ENCODE peak calls at places on chromosomes 6 and 20, in nine cellular contexts. I, P, Z, C, H, D, B, K and W are unnamed samples.

GRCh38 chr6:44219053-44219814 is 2.5 kb downstream of the MYMX start:
- DNase-seq in I (peak; percentile 95), P (peak; percentile 75), Z (peak; percentile 88), C (peak; percentile 70), H (no peak), D (peak; percentile 85), B (peak; percentile 91), K (peak; percentile 87), W (peak; percentile 50)

GRCh38 chr6:163459536-163459935 is 45.0 kb downstream of the QKI start:
- DNase-seq in I (no peak), P (no peak), Z (no peak), C (no peak), H (no peak), D (no peak), B (no peak), K (no peak), W (no peak)

GRCh38 chr6:42120895-42121865 is 21.2 kb downstream of the C6orf132 start:
- DNase-seq in I (no peak), P (no peak), Z (no peak), C (no peak), H (no peak), D (peak; percentile 34), B (no peak), K (no peak), W (peak; percentile 69)

GRCh38 chr20:50590348-50590664 is 80.1 kb downstream of the PTPN1 start:
- DNase-seq in I (peak; percentile 45), P (no peak), Z (no peak), C (no peak), H (no peak), D (no peak), B (no peak), K (no peak), W (no peak)

GRCh38 chr20:51570755-51571469 is 28.4 kb upstream of the NFATC2 start:
- DNase-seq in I (peak; percentile 88), P (peak; percentile 37), Z (peak; percentile 67), C (no peak), H (no peak), D (peak; percentile 15), B (no peak), K (peak; percentile 54), W (no peak)

GRCh38 chr6:48151142-48151541 is 40.1 kb upstream of the PTCHD4 start:
- DNase-seq in I (no peak), P (no peak), Z (no peak), C (no peak), H (no peak), D (no peak), B (no peak), K (no peak), W (no peak)

GRCh38 chr20:2750343-2751251 is 49.8 kb downstream of the CPXM1 start:
- DNase-seq in I (peak; percentile 72), P (peak; percentile 61), Z (no peak), C (no peak), H (no peak), D (peak; percentile 52), B (peak; percentile 71), K (peak; percentile 7), W (peak; percentile 29)

GRCh38 chr6:69232506-69233194 is 564.2 kb downstream of the LMBRD1 start:
- DNase-seq in I (peak; percentile 89), P (peak; percentile 11), Z (peak; percentile 77), C (peak; percentile 18), H (no peak), D (peak; percentile 63), B (peak; percentile 90), K (peak; percentile 15), W (peak; percentile 59)

GRCh38 chr6:28923318-28924102 is at the start of gene TRIM27:
- DNase-seq in I (peak; percentile 98), P (peak; percentile 76), Z (peak; percentile 92), C (peak; percentile 91), H (peak; percentile 82), D (peak; percentile 92), B (peak; percentile 96), K (peak; percentile 85), W (peak; percentile 91)

GRCh38 chr6:135782517-135782916 is 69.0 kb upstream of the PDE7B start:
- DNase-seq in I (no peak), P (no peak), Z (no peak), C (no peak), H (no peak), D (no peak), B (no peak), K (no peak), W (no peak)

GRCh38 chr6:154615483-154616025 is 105.1 kb upstream of the CNKSR3 start:
- DNase-seq in I (peak; percentile 88), P (peak; percentile 36), Z (peak; percentile 61), C (no peak), H (no peak), D (peak; percentile 91), B (peak; percentile 66), K (peak; percentile 27), W (peak; percentile 93)

GRCh38 chr20:41176711-41177552 is 39.6 kb downstream of the PLCG1 start:
- DNase-seq in I (peak; percentile 20), P (peak; percentile 3), Z (no peak), C (no peak), H (no peak), D (no peak), B (no peak), K (no peak), W (no peak)
- H3K4me1 ChIP-seq in I (peaks cover 32% of the 10 kb centered on the region), P (peaks cover 42% of the 10 kb centered on the region), Z (peaks cover 55% of the 10 kb centered on the region), C (no peaks in the 10 kb centered on the region), H (no peaks in the 10 kb centered on the region), D (peaks cover 31% of the 10 kb centered on the region), B (no peaks in the 10 kb centered on the region), K (peaks cover 7% of the 10 kb centered on the region), W (no peaks in the 10 kb centered on the region)

DNA sequence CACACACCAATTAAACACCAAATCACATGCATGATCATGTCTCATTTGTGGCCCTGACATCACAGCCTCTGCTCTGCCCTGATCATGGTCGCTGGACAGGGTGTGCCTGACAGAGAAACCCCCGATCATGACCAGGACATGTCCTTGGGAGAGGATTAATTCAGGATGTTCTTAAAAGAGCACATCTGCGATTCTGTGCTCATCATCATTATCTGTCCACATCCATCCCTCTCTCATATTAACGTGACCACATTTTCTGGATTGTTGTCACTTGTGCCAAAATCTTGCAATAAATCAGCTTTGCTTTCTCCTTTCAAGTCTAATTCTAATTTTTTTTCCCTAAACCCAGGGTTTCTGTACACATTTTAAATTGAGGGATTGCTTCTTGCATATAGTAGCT is 7.7 kb upstream of the PBOV1 start:
- DNase-seq in I (no peak), P (no peak), Z (no peak), C (no peak), H (no peak), D (no peak), B (no peak), K (no peak), W (no peak)
- H3K27ac ChIP-seq in I (no peak overlapping the region), P (no peak overlapping the region), Z (no peak overlapping the region), C (no peak overlapping the region), H (no peak overlapping the region), D (no peak overlapping the region), B (no peak overlapping the region), K (no peak overlapping the region), W (no peak overlapping the region)

DNA sequence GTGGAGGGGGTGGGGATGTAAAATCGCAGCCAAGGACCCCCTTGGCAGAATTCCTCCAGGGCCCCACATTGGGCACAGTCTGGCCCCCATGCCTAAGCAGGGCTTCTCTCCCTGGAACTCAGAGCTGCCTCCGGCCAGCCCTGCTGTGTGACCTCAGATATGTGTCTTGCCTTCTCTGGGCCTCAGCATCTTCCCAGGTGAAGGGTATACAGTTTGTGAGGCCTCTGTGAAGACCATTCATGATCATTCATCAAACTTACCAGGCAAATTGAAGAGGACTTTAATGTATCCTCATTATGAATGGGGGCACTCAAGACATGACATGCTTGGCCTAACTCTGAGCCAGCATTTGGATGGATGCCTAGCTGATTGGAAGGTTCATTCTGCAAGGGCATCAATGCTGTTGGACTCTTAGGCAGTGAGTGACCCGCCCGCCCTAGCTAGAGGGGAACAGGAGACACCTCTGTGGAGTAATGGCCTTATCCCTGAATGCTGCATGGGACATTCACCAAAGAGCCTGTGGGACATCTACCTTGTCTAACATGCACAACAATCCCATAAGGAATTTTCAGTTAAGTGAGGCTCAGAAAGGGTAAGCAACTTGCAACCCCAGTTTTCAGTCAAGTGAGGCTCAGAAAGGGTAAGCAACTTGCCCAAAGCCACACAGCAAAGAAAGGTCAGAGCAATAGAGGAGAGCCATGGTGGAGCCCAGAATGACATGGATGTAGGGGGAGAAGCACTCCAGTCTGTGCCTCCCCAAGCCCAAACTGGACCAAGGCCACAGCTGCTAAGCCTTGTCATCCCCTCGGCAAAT is 533 bp downstream of the CCN5 start:
- DNase-seq in I (no peak), P (no peak), Z (no peak), C (no peak), H (no peak), D (no peak), B (no peak), K (no peak), W (no peak)
- H3K4me3 ChIP-seq in I (peak overlapping the region; percentile 1), P (no peak overlapping the region), Z (peak overlapping the region; percentile 26), C (no peak overlapping the region), H (no peak overlapping the region), D (no peak overlapping the region), B (no peak overlapping the region), K (no peak overlapping the region), W (no peak overlapping the region)

GRCh38 chr20:19970256-19970765 is 46.9 kb upstream of the NAA20 start:
- DNase-seq in I (no peak), P (no peak), Z (no peak), C (no peak), H (no peak), D (no peak), B (no peak), K (no peak), W (no peak)
- H3K4me1 ChIP-seq in I (peaks cover 7% of the 10 kb centered on the region), P (peaks cover 23% of the 10 kb centered on the region), Z (peaks cover 39% of the 10 kb centered on the region), C (peaks cover 15% of the 10 kb centered on the region), H (peaks cover 8% of the 10 kb centered on the region), D (peaks cover 29% of the 10 kb centered on the region), B (peaks cover 37% of the 10 kb centered on the region), K (peaks cover 15% of the 10 kb centered on the region), W (no peaks in the 10 kb centered on the region)

GRCh38 chr6:149139782-149140136 is 177.8 kb upstream of the TAB2 start:
- DNase-seq in I (no peak), P (no peak), Z (no peak), C (no peak), H (no peak), D (no peak), B (no peak), K (no peak), W (no peak)

GRCh38 chr6:149138699-149139294 is 178.7 kb upstream of the TAB2 start:
- DNase-seq in I (no peak), P (no peak), Z (no peak), C (no peak), H (no peak), D (no peak), B (no peak), K (no peak), W (no peak)

GRCh38 chr6:149140137-149140909 is 177.2 kb upstream of the TAB2 start:
- DNase-seq in I (no peak), P (no peak), Z (no peak), C (no peak), H (peak; percentile 66), D (no peak), B (no peak), K (peak; percentile 38), W (no peak)

GRCh38 chr6:149142924-149143429 is 174.5 kb upstream of the TAB2 start:
- DNase-seq in I (no peak), P (no peak), Z (no peak), C (no peak), H (no peak), D (no peak), B (no peak), K (no peak), W (no peak)

GRCh38 chr6:149140910-149141290 is 176.6 kb upstream of the TAB2 start:
- DNase-seq in I (no peak), P (no peak), Z (no peak), C (no peak), H (no peak), D (no peak), B (no peak), K (peak; percentile 26), W (peak; percentile 28)
- H3K27ac ChIP-seq in I (no peak overlapping the region), P (peak overlapping the region; percentile 48), Z (no peak overlapping the region), C (no peak overlapping the region), H (peak overlapping the region; percentile 79), D (peak overlapping the region; percentile 34), B (peak overlapping the region; percentile 5), K (no peak overlapping the region), W (peak overlapping the region; percentile 28)